ENCODE peak calls at places on chromosomes 12 and 14, in ten cellular contexts. I is iPS-NIHi11; F is AG09309; Z is HT1080; N is C1 segment of cervical spinal cord; W is Jurkat, Clone E6-1; B is cardiac muscle cell; H is fibroblast of the conjunctiva; G is HepG2; Y is RPMI7951. Q is an unnamed sample.

GRCh38 chr14:84490081-84490480 is 1039.9 kb upstream of the FLRT2 start:
- DNase-seq in I (no peak), F (no peak), Z (no peak), N (no peak), W (no peak), B (no peak), H (no peak), G (no peak), Y (no peak), Q (no peak)

GRCh38 chr12:47223848-47224213 is 144.1 kb upstream of the AMIGO2 start:
- DNase-seq in I (no peak), F (no peak), Z (no peak), N (no peak), W (no peak), B (peak), H (no peak), G (peak), Y (no peak), Q (no peak)

GRCh38 chr12:91975891-91976290 is 169.8 kb downstream of the BTG1 start:
- DNase-seq in I (no peak), F (no peak), Z (no peak), N (no peak), W (no peak), B (no peak), H (no peak), G (no peak), Y (no peak), Q (no peak)

GRCh38 chr12:122917508-122918227 is 21.7 kb upstream of the VPS37B start:
- DNase-seq in I (no peak), F (no peak), Z (peak), N (no peak), W (no peak), B (peak), H (peak), G (peak), Y (peak), Q (peak)

GRCh38 chr12:1505576-1505975 is 88.8 kb downstream of the FBXL14 start:
- DNase-seq in I (no peak), F (no peak), Z (no peak), N (no peak), W (no peak), B (no peak), H (no peak), G (no peak), Y (no peak), Q (no peak)

GRCh38 chr12:46217686-46218508 is 50.9 kb downstream of the SLC38A1 start:
- DNase-seq in I (no peak), F (no peak), Z (no peak), N (no peak), W (peak), B (no peak), H (no peak), G (no peak), Y (no peak), Q (no peak)

GRCh38 chr12:124502379-124502778 is 65.0 kb downstream of the NCOR2 start:
- DNase-seq in I (no peak), F (no peak), Z (no peak), N (no peak), W (no peak), B (no peak), H (no peak), G (no peak), Y (no peak), Q (no peak)

GRCh38 chr14:35229495-35230089 is 62.6 kb upstream of the PSMA6 start:
- DNase-seq in I (no peak), F (no peak), Z (peak), N (no peak), W (peak), B (peak), H (no peak), G (peak), Y (peak), Q (no peak)